ENCODE peak calls at places on chromosomes 2 and 18, in seven cellular contexts. W, S, X, Y, G, Z and E are unnamed samples.

GRCh38 chr18:21656402-21656801 is 44.3 kb downstream of the SNRPD1 start:
- DNase-seq in Y (no peak), X (no peak), S (no peak), G (no peak), Z (no peak), W (no peak), E (peak)

GRCh38 chr2:213232649-213233437 is 51.4 kb upstream of the SPAG16 start:
- DNase-seq in W (peak), Y (no peak), G (peak), X (peak), Z (no peak), S (no peak), E (peak)

GRCh38 chr2:121094845-121095244 is 190.2 kb downstream of the TFCP2L1 start:
- DNase-seq in W (no peak), G (no peak), X (no peak), Z (no peak), Y (no peak), S (no peak), E (no peak)

GRCh38 chr2:694174-694573 is 17.0 kb upstream of the TMEM18 start:
- DNase-seq in S (no peak), W (no peak), G (no peak), Y (no peak), X (no peak), Z (no peak), E (no peak)

GRCh38 chr18:31591628-31592027 is at the start of gene TTR:
- DNase-seq in W (no peak), S (no peak), Z (no peak), G (no peak), X (no peak), Y (peak), E (no peak)

GRCh38 chr2:222610746-222611145 is 45.1 kb downstream of the FARSB start:
- DNase-seq in W (no peak), X (no peak), Z (no peak), G (no peak), S (no peak), Y (no peak), E (no peak)

GRCh38 chr2:29012211-29012681 is 31.1 kb downstream of the TOGARAM2 start:
- DNase-seq in W (peak), X (no peak), S (no peak), Y (no peak), G (peak), Z (no peak), E (peak)

GRCh38 chr2:54945401-54946219 is 104.6 kb downstream of the RTN4 start:
- DNase-seq in W (no peak), Z (no peak), X (no peak), Y (no peak), S (peak), G (peak), E (peak)

GRCh38 chr2:174053285-174053684 is 88.1 kb upstream of the SP3 start:
- DNase-seq in X (no peak), W (no peak), Y (no peak), S (no peak), Z (no peak), G (no peak), E (no peak)

GRCh38 chr2:95159690-95160449 is at the start of gene ZNF514:
- DNase-seq in Y (peak), S (peak), Z (peak), X (peak), G (peak), W (peak), E (peak)

GRCh38 chr2:159137511-159138101 is 148.9 kb downstream of the WDSUB1 start:
- DNase-seq in W (no peak), Z (no peak), S (no peak), G (no peak), X (no peak), Y (no peak), E (no peak)

GRCh38 chr2:226875438-226876225 is 39.8 kb downstream of the RHBDD1 start:
- DNase-seq in W (no peak), X (no peak), G (no peak), S (no peak), Y (no peak), Z (no peak), E (no peak)

GRCh38 chr2:40428434-40428833 is 23.5 kb downstream of the SLC8A1 start:
- DNase-seq in G (no peak), W (no peak), X (no peak), Y (no peak), S (no peak), Z (no peak), E (no peak)

GRCh38 chr18:63883617-63884016 is 3.9 kb upstream of the SERPINB2 start:
- DNase-seq in S (no peak), X (no peak), W (no peak), G (no peak), Z (no peak), Y (no peak), E (no peak)

GRCh38 chr2:17059452-17059851 is 393.8 kb upstream of the CYRIA start:
- DNase-seq in Y (no peak), Z (no peak), W (no peak), X (no peak), S (no peak), G (no peak), E (no peak)

GRCh38 chr18:14781671-14782070 is 33.7 kb downstream of the ANKRD30B start:
- DNase-seq in X (no peak), Z (no peak), W (no peak), Y (no peak), G (no peak), S (no peak), E (no peak)

GRCh38 chr18:28175047-28175929 is 1.6 kb downstream of the CDH2 start:
- DNase-seq in X (no peak), W (no peak), S (no peak), G (no peak), Y (peak), Z (no peak), E (peak)

GRCh38 chr2:26555246-26556133 is 77.6 kb upstream of the OTOF start:
- DNase-seq in W (peak), G (no peak), S (no peak), Y (peak), Z (no peak), X (no peak), E (no peak)

GRCh38 chr18:22701326-22701725 is 231.8 kb upstream of the RBBP8 start:
- DNase-seq in W (no peak), S (no peak), G (no peak), Z (no peak), X (no peak), Y (no peak), E (no peak)

GRCh38 chr2:151721161-151721560 is 13.1 kb downstream of the NEB start:
- DNase-seq in W (no peak), X (no peak), S (no peak), G (no peak), Y (no peak), Z (no peak), E (no peak)

GRCh38 chr2:105180491-105180972 is 61.0 kb upstream of the GPR45 start:
- DNase-seq in X (no peak), W (no peak), Y (no peak), G (no peak), Z (no peak), S (no peak), E (no peak)

GRCh38 chr2:56184500-56184996 is 758 bp downstream of the CCDC85A start:
- DNase-seq in Z (peak), X (no peak), Y (no peak), S (no peak), G (peak), W (peak), E (peak)

GRCh38 chr18:22465859-22466602 is 48.3 kb upstream of the CTAGE1 start:
- DNase-seq in X (no peak), S (peak), G (no peak), Y (peak), Z (peak), W (no peak), E (peak)

GRCh38 chr2:28628987-28629386 is 122.6 kb upstream of the PPP1CB start:
- DNase-seq in S (no peak), Z (no peak), Y (no peak), W (no peak), X (no peak), G (no peak), E (no peak)

GRCh38 chr2:3944071-3944470 is 240.7 kb downstream of the DCDC2C start:
- DNase-seq in G (no peak), S (no peak), X (no peak), W (no peak), Y (no peak), Z (no peak), E (no peak)

GRCh38 chr18:39057423-39058057 is 1491.9 kb upstream of the CELF4 start:
- DNase-seq in W (no peak), G (no peak), X (no peak), Z (no peak), Y (no peak), S (no peak), E (no peak)

GRCh38 chr18:49617846-49618245 is 56.0 kb downstream of the LIPG start:
- DNase-seq in G (no peak), X (no peak), Z (no peak), W (no peak), S (no peak), Y (no peak), E (no peak)